ENCODE peak calls at places on chromosome 10, in six cellular contexts. One of them, this sample, is unnamed.

GRCh38 chr10:112960151-112960681 is 10.2 kb downstream of the TCF7L2 start:
- DNase-seq in A549: no peak
- DNase-seq in iPS-NIHi11: no peak
- DNase-seq in astrocyte of the cerebellum: no peak
- DNase-seq in RCC 7860: peak; percentile 60
- DNase-seq in EH: peak; percentile 79
- DNase-seq in this sample: no peak

GRCh38 chr10:77977975-77978759 is 51.1 kb downstream of the POLR3A start:
- DNase-seq in A549: no peak
- DNase-seq in iPS-NIHi11: no peak
- DNase-seq in astrocyte of the cerebellum: no peak
- DNase-seq in RCC 7860: no peak
- DNase-seq in EH: no peak
- DNase-seq in this sample: no peak

GRCh38 chr10:90849956-90850749 is 7.7 kb downstream of the HTR7 start:
- DNase-seq in A549: no peak
- DNase-seq in iPS-NIHi11: no peak
- DNase-seq in astrocyte of the cerebellum: no peak
- DNase-seq in RCC 7860: no peak
- DNase-seq in EH: peak; percentile 19
- DNase-seq in this sample: no peak

GRCh38 chr10:122245136-122245535 is 26.0 kb upstream of the BTBD16 start:
- DNase-seq in A549: no peak
- DNase-seq in iPS-NIHi11: no peak
- DNase-seq in astrocyte of the cerebellum: no peak
- DNase-seq in RCC 7860: no peak
- DNase-seq in EH: no peak
- DNase-seq in this sample: no peak

GRCh38 chr10:105742184-105742583 is 1101.1 kb downstream of the SORCS3 start:
- DNase-seq in A549: no peak
- DNase-seq in iPS-NIHi11: no peak
- DNase-seq in astrocyte of the cerebellum: no peak
- DNase-seq in RCC 7860: no peak
- DNase-seq in EH: no peak
- DNase-seq in this sample: peak; percentile 14

GRCh38 chr10:7608001-7608400 is 58.8 kb downstream of the ITIH5 start:
- DNase-seq in A549: no peak
- DNase-seq in iPS-NIHi11: no peak
- DNase-seq in astrocyte of the cerebellum: no peak
- DNase-seq in RCC 7860: no peak
- DNase-seq in EH: no peak
- DNase-seq in this sample: no peak

GRCh38 chr10:93469454-93469853 is 12.7 kb downstream of the MYOF start:
- DNase-seq in A549: no peak
- DNase-seq in iPS-NIHi11: no peak
- DNase-seq in astrocyte of the cerebellum: no peak
- DNase-seq in RCC 7860: peak; percentile 20
- DNase-seq in EH: peak; percentile 66
- DNase-seq in this sample: no peak

GRCh38 chr10:112082134-112082533 is 101.4 kb downstream of the GPAM start:
- DNase-seq in A549: no peak
- DNase-seq in iPS-NIHi11: no peak
- DNase-seq in astrocyte of the cerebellum: no peak
- DNase-seq in RCC 7860: no peak
- DNase-seq in EH: no peak
- DNase-seq in this sample: no peak

GRCh38 chr10:90964781-90965462 is 44.0 kb upstream of the ANKRD1 start:
- DNase-seq in A549: no peak
- DNase-seq in iPS-NIHi11: no peak
- DNase-seq in astrocyte of the cerebellum: no peak
- DNase-seq in RCC 7860: no peak
- DNase-seq in EH: peak; percentile 59
- DNase-seq in this sample: no peak

GRCh38 chr10:16119445-16119844 is 259.1 kb upstream of the MINDY3 start:
- DNase-seq in A549: no peak
- DNase-seq in iPS-NIHi11: no peak
- DNase-seq in astrocyte of the cerebellum: no peak
- DNase-seq in RCC 7860: no peak
- DNase-seq in EH: no peak
- DNase-seq in this sample: no peak

GRCh38 chr10:50392966-50393718 is 141.8 kb upstream of the ASAH2 start:
- DNase-seq in A549: peak; percentile 15
- DNase-seq in iPS-NIHi11: no peak
- DNase-seq in astrocyte of the cerebellum: no peak
- DNase-seq in RCC 7860: peak; percentile 74
- DNase-seq in EH: no peak
- DNase-seq in this sample: no peak

GRCh38 chr10:60414877-60415585 is 25.4 kb upstream of the ANK3 start:
- DNase-seq in A549: peak; percentile 20
- DNase-seq in iPS-NIHi11: peak; percentile 30
- DNase-seq in astrocyte of the cerebellum: peak; percentile 76
- DNase-seq in RCC 7860: peak; percentile 82
- DNase-seq in EH: peak; percentile 96
- DNase-seq in this sample: no peak

GRCh38 chr10:6563720-6564119 is 16.4 kb downstream of the PRKCQ start:
- DNase-seq in A549: no peak
- DNase-seq in iPS-NIHi11: no peak
- DNase-seq in astrocyte of the cerebellum: no peak
- DNase-seq in RCC 7860: no peak
- DNase-seq in EH: no peak
- DNase-seq in this sample: no peak

GRCh38 chr10:13414855-13415254 is 66.8 kb upstream of the SEPHS1 start:
- DNase-seq in A549: no peak
- DNase-seq in iPS-NIHi11: peak; percentile 72
- DNase-seq in astrocyte of the cerebellum: no peak
- DNase-seq in RCC 7860: no peak
- DNase-seq in EH: peak; percentile 32
- DNase-seq in this sample: peak; percentile 39

GRCh38 chr10:44799971-44800370 is 111.2 kb upstream of the TMEM72 start:
- DNase-seq in A549: no peak
- DNase-seq in iPS-NIHi11: no peak
- DNase-seq in astrocyte of the cerebellum: no peak
- DNase-seq in RCC 7860: no peak
- DNase-seq in EH: peak; percentile 25
- DNase-seq in this sample: no peak

GRCh38 chr10:102451105-102451969 is at the start of gene C10orf95:
- DNase-seq in A549: no peak
- DNase-seq in iPS-NIHi11: no peak
- DNase-seq in astrocyte of the cerebellum: no peak
- DNase-seq in RCC 7860: no peak
- DNase-seq in EH: no peak
- DNase-seq in this sample: peak; percentile 71

GRCh38 chr10:97849101-97849490 is 547 bp upstream of the GOLGA7B start:
- DNase-seq in A549: no peak
- DNase-seq in iPS-NIHi11: no peak
- DNase-seq in astrocyte of the cerebellum: no peak
- DNase-seq in RCC 7860: no peak
- DNase-seq in EH: no peak
- DNase-seq in this sample: peak; percentile 20

GRCh38 chr10:116274141-116274861 is 1.3 kb upstream of the GFRA1 start:
- DNase-seq in A549: peak; percentile 55
- DNase-seq in iPS-NIHi11: peak; percentile 55
- DNase-seq in astrocyte of the cerebellum: no peak
- DNase-seq in RCC 7860: no peak
- DNase-seq in EH: peak; percentile 32
- DNase-seq in this sample: no peak

GRCh38 chr10:127145173-127145572 is 51.2 kb downstream of the INSYN2A start:
- DNase-seq in A549: peak; percentile 13
- DNase-seq in iPS-NIHi11: no peak
- DNase-seq in astrocyte of the cerebellum: no peak
- DNase-seq in RCC 7860: peak; percentile 76
- DNase-seq in EH: peak; percentile 82
- DNase-seq in this sample: no peak

GRCh38 chr10:73644015-73644743 is 2.9 kb upstream of the MYOZ1 start:
- DNase-seq in A549: peak; percentile 81
- DNase-seq in iPS-NIHi11: peak; percentile 80
- DNase-seq in astrocyte of the cerebellum: peak; percentile 66
- DNase-seq in RCC 7860: peak; percentile 52
- DNase-seq in EH: peak; percentile 77
- DNase-seq in this sample: peak; percentile 64

GRCh38 chr10:5488272-5489161 is 10.9 kb downstream of the CALML5 start:
- DNase-seq in A549: no peak
- DNase-seq in iPS-NIHi11: peak; percentile 52
- DNase-seq in astrocyte of the cerebellum: no peak
- DNase-seq in RCC 7860: no peak
- DNase-seq in EH: no peak
- DNase-seq in this sample: peak; percentile 91

GRCh38 chr10:127018766-127019165 is 113.5 kb downstream of the DOCK1 start:
- DNase-seq in A549: no peak
- DNase-seq in iPS-NIHi11: no peak
- DNase-seq in astrocyte of the cerebellum: no peak
- DNase-seq in RCC 7860: no peak
- DNase-seq in EH: no peak
- DNase-seq in this sample: no peak

GRCh38 chr10:125260260-125260659 is 99.9 kb upstream of the CTBP2 start:
- DNase-seq in A549: no peak
- DNase-seq in iPS-NIHi11: no peak
- DNase-seq in astrocyte of the cerebellum: no peak
- DNase-seq in RCC 7860: no peak
- DNase-seq in EH: no peak
- DNase-seq in this sample: no peak

GRCh38 chr10:75350791-75351190 is 50.8 kb downstream of the ZNF503 start:
- DNase-seq in A549: peak; percentile 26
- DNase-seq in iPS-NIHi11: no peak
- DNase-seq in astrocyte of the cerebellum: peak; percentile 19
- DNase-seq in RCC 7860: peak; percentile 90
- DNase-seq in EH: peak; percentile 61
- DNase-seq in this sample: no peak

GRCh38 chr10:79207096-79207357 is 138.3 kb downstream of the ZMIZ1 start:
- DNase-seq in A549: no peak
- DNase-seq in iPS-NIHi11: no peak
- DNase-seq in astrocyte of the cerebellum: no peak
- DNase-seq in RCC 7860: no peak
- DNase-seq in EH: no peak
- DNase-seq in this sample: no peak

GRCh38 chr10:113692271-113692670 is 12.6 kb downstream of the CASP7 start:
- DNase-seq in A549: no peak
- DNase-seq in iPS-NIHi11: no peak
- DNase-seq in astrocyte of the cerebellum: no peak
- DNase-seq in RCC 7860: no peak
- DNase-seq in EH: no peak
- DNase-seq in this sample: no peak

GRCh38 chr10:73956476-73957338 is 41.2 kb upstream of the VCL start:
- DNase-seq in A549: no peak
- DNase-seq in iPS-NIHi11: peak; percentile 38
- DNase-seq in astrocyte of the cerebellum: no peak
- DNase-seq in RCC 7860: peak; percentile 75
- DNase-seq in EH: peak; percentile 61
- DNase-seq in this sample: no peak

GRCh38 chr10:94052901-94053638 is 59.3 kb downstream of the PLCE1 start:
- DNase-seq in A549: no peak
- DNase-seq in iPS-NIHi11: no peak
- DNase-seq in astrocyte of the cerebellum: no peak
- DNase-seq in RCC 7860: no peak
- DNase-seq in EH: peak; percentile 84
- DNase-seq in this sample: no peak

GRCh38 chr10:63770523-63770922 is 249.3 kb downstream of the REEP3 start:
- DNase-seq in A549: no peak
- DNase-seq in iPS-NIHi11: no peak
- DNase-seq in astrocyte of the cerebellum: no peak
- DNase-seq in RCC 7860: no peak
- DNase-seq in EH: no peak
- DNase-seq in this sample: no peak

GRCh38 chr10:4054651-4055435 is 269.8 kb upstream of the KLF6 start:
- DNase-seq in A549: no peak
- DNase-seq in iPS-NIHi11: no peak
- DNase-seq in astrocyte of the cerebellum: no peak
- DNase-seq in RCC 7860: no peak
- DNase-seq in EH: no peak
- DNase-seq in this sample: no peak

GRCh38 chr10:18401416-18402195 is 249.8 kb downstream of the NSUN6 start:
- DNase-seq in A549: no peak
- DNase-seq in iPS-NIHi11: no peak
- DNase-seq in astrocyte of the cerebellum: no peak
- DNase-seq in RCC 7860: no peak
- DNase-seq in EH: no peak
- DNase-seq in this sample: no peak